ENCODE peak calls at places on chromosomes 3 and 15, in seven cellular contexts. G, I, T, J, N, K and Q are unnamed samples.

GRCh38 chr3:22098000-22098399 is 347.0 kb upstream of the ZNF385D start:
- DNase-seq in G (no peak), I (no peak), T (no peak), J (no peak), N (no peak), K (no peak), Q (no peak)

GRCh38 chr3:166284994-166285393 is 447.8 kb upstream of the BCHE start:
- DNase-seq in G (peak; percentile 4), I (peak; percentile 79), T (no peak), J (no peak), N (no peak), K (peak; percentile 61), Q (peak; percentile 54)

GRCh38 chr3:114112696-114113095 is 56.2 kb downstream of the QTRT2 start:
- DNase-seq in G (no peak), I (peak; percentile 73), T (peak; percentile 35), J (no peak), N (no peak), K (no peak), Q (no peak)

GRCh38 chr3:169232863-169233262 is 430.6 kb downstream of the MECOM start:
- DNase-seq in G (no peak), I (peak; percentile 56), T (peak; percentile 44), J (no peak), N (peak; percentile 51), K (peak; percentile 64), Q (no peak)

GRCh38 chr15:84034831-84035753 is 200.5 kb upstream of the GOLGA6L4 start:
- DNase-seq in G (peak; percentile 22), I (peak; percentile 38), T (peak; percentile 54), J (no peak), N (peak; percentile 65), K (peak; percentile 55), Q (peak; percentile 46)

GRCh38 chr15:71496336-71496955 is 313.9 kb upstream of the NR2E3 start:
- DNase-seq in G (no peak), I (peak; percentile 29), T (peak; percentile 67), J (no peak), N (no peak), K (peak; percentile 62), Q (peak; percentile 47)

GRCh38 chr3:195081242-195081963 is 189.6 kb downstream of the XXYLT1 start:
- DNase-seq in G (no peak), I (peak; percentile 76), T (no peak), J (no peak), N (no peak), K (peak; percentile 78), Q (no peak)

GRCh38 chr15:48458876-48459275 is 127.6 kb downstream of the DUT start:
- DNase-seq in G (no peak), I (no peak), T (peak; percentile 78), J (no peak), N (no peak), K (peak; percentile 64), Q (no peak)

DNA sequence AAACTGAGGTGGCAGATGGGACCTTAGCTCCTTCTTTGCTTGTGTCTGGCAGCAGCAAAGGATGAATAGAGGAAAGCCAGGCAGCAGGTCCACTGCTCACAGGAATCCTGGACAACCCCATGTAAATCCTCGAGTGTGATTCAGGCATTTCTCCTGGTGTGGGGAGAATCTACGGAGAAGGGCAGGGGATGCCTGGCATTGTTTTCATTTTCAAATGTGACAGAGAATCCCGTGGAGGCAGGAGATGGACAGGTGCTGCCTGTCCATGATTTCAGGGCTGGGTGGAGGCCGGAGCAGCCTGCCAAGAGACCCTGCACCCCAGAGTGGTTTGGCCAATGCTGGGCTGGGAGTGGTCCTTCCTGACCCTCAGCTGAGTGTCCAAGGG is 1.7 kb downstream of the HRH1 start:
- DNase-seq in G (no peak), I (no peak), T (no peak), J (no peak), N (no peak), K (no peak), Q (no peak)
- H3K9ac ChIP-seq in G (no peak overlapping the region), I (no peak overlapping the region), T (peak overlapping the region; percentile 92), J (no peak overlapping the region), N (no peak overlapping the region), K (peak overlapping the region; percentile 78), Q (no peak overlapping the region)

DNA sequence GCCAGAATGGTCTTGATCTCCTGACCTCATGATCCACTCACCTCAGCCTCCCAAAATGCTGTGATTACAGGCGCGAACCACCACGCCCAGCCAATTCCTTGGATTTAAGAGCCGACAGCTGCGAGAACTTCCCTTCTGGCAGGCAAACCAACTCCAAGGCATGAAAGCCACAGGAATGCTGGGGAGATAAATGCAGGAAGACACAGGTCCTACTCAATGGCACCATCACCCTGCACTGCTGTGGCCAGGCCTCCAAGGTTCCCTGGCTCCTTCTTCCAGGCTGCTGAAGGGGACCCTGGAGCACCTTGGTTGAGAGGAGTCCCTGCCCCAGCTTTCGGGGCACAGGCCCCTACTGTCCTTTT is 98.7 kb upstream of the CHD2 start:
- DNase-seq in G (no peak), I (peak; percentile 98), T (peak; percentile 91), J (no peak), N (peak; percentile 69), K (peak; percentile 86), Q (peak; percentile 59)
- H3K9ac ChIP-seq in G (peak overlapping the region; percentile 64), I (peak overlapping the region; percentile 55), T (peak overlapping the region; percentile 71), J (no peak overlapping the region), N (no peak overlapping the region), K (peak overlapping the region; percentile 56), Q (peak overlapping the region; percentile 56)

GRCh38 chr3:146803746-146804145 is 198.6 kb upstream of the PLSCR5 start:
- DNase-seq in G (no peak), I (peak; percentile 89), T (peak; percentile 89), J (no peak), N (peak; percentile 47), K (peak; percentile 60), Q (no peak)
- H3K9ac ChIP-seq in G (no peak overlapping the region), I (no peak overlapping the region), T (peak overlapping the region; percentile 11), J (no peak overlapping the region), N (no peak overlapping the region), K (no peak overlapping the region), Q (no peak overlapping the region)

GRCh38 chr3:45199837-45200648 is 26.0 kb downstream of the TMEM158 start:
- DNase-seq in G (peak; percentile 63), I (peak; percentile 100), T (peak; percentile 88), J (no peak), N (peak; percentile 95), K (peak; percentile 92), Q (peak; percentile 99)
- H3K9ac ChIP-seq in G (no peak overlapping the region), I (no peak overlapping the region), T (no peak overlapping the region), J (no peak overlapping the region), N (no peak overlapping the region), K (no peak overlapping the region), Q (peak overlapping the region; percentile 60)